ENCODE peak calls at places on chromosomes 2 and 18, in four cellular contexts. J is HEK293T, O is EH, G is HT-29. S is an unnamed sample.

GRCh38 chr18:61581578-61582204 is 248.5 kb downstream of the CDH20 start:
- DNase-seq in O (peak; percentile 62), J (peak; percentile 80), G (peak; percentile 45), S (peak; percentile 52)

GRCh38 chr2:100064592-100065006 is 77.8 kb downstream of the AFF3 start:
- DNase-seq in O (no peak), G (no peak), J (no peak), S (no peak)

GRCh38 chr2:206556357-206556949 is 85.8 kb upstream of the FAM237A start:
- DNase-seq in G (peak; percentile 60), O (peak; percentile 31), J (peak; percentile 36), S (peak; percentile 34)

GRCh38 chr2:133324150-133324561 is 244.1 kb downstream of the NCKAP5 start:
- DNase-seq in J (no peak), G (no peak), O (peak; percentile 98), S (no peak)

GRCh38 chr2:11945139-11946126 is 199.0 kb downstream of the LPIN1 start:
- DNase-seq in J (no peak), G (no peak), O (no peak), S (no peak)

GRCh38 chr2:120205901-120206581 is 17.2 kb downstream of the TMEM185B start:
- DNase-seq in J (peak; percentile 68), G (no peak), O (peak; percentile 23), S (no peak)

GRCh38 chr2:41580806-41581205 is 467.0 kb upstream of the PKDCC start:
- DNase-seq in O (no peak), G (no peak), J (no peak), S (no peak)

GRCh38 chr2:120768112-120769048 is 32.7 kb downstream of the GLI2 start:
- DNase-seq in O (no peak), J (no peak), G (no peak), S (no peak)

GRCh38 chr2:1685957-1686783 is 58.1 kb downstream of the PXDN start:
- DNase-seq in O (peak; percentile 88), J (no peak), G (no peak), S (no peak)

GRCh38 chr2:11040992-11041391 is 114.3 kb upstream of the SLC66A3 start:
- DNase-seq in J (no peak), O (no peak), G (no peak), S (no peak)

GRCh38 chr18:48795696-48796095 is 155.1 kb downstream of the SMAD7 start:
- DNase-seq in G (no peak), J (no peak), O (no peak), S (no peak)

GRCh38 chr18:24014062-24014985 is at the start of gene TTC39C:
- DNase-seq in J (peak; percentile 69), G (peak; percentile 53), O (peak; percentile 86), S (peak; percentile 54)

GRCh38 chr18:33584845-33585775 is 7.1 kb downstream of the ASXL3 start:
- DNase-seq in G (no peak), J (no peak), O (no peak), S (no peak)

GRCh38 chr2:40321822-40322221 is 130.1 kb downstream of the SLC8A1 start:
- DNase-seq in O (peak; percentile 48), G (no peak), J (no peak), S (no peak)

GRCh38 chr2:7508220-7508943 is 591.2 kb downstream of the RNF144A start:
- DNase-seq in O (no peak), G (no peak), J (no peak), S (no peak)

GRCh38 chr18:37282386-37283037 is 283.1 kb downstream of the CELF4 start:
- DNase-seq in J (peak; percentile 60), G (peak; percentile 9), O (no peak), S (no peak)

GRCh38 chr2:209771474-209772292 is at the start of gene UNC80:
- DNase-seq in G (no peak), O (peak; percentile 55), J (peak; percentile 80), S (no peak)

GRCh38 chr2:128439231-128440086 is 120.8 kb upstream of the HS6ST1 start:
- DNase-seq in O (no peak), J (no peak), G (no peak), S (no peak)

GRCh38 chr18:79047556-79048244 is 21.5 kb upstream of the ATP9B start:
- DNase-seq in O (no peak), J (no peak), G (no peak), S (peak; percentile 16)

GRCh38 chr2:241519669-241520068 is 11.3 kb upstream of the STK25 start:
- DNase-seq in O (no peak), G (no peak), J (no peak), S (no peak)

GRCh38 chr2:224584111-224584764 is 925 bp downstream of the CUL3 start:
- DNase-seq in G (peak; percentile 42), J (peak; percentile 26), O (peak; percentile 61), S (peak; percentile 7)

GRCh38 chr2:150538582-150539236 is 51.2 kb upstream of the RND3 start:
- DNase-seq in G (no peak), O (peak; percentile 87), J (no peak), S (no peak)

GRCh38 chr2:32289165-32290054 is 11.7 kb downstream of the YIPF4 start:
- DNase-seq in J (no peak), O (peak; percentile 75), G (peak; percentile 46), S (peak; percentile 56)

GRCh38 chr2:135227386-135227785 is 175.3 kb downstream of the RAB3GAP1 start:
- DNase-seq in J (no peak), O (peak; percentile 67), G (no peak), S (no peak)

GRCh38 chr2:132884692-132885091 is 214.7 kb upstream of the LYPD1 start:
- DNase-seq in J (peak; percentile 7), O (no peak), G (no peak), S (no peak)

GRCh38 chr2:42569116-42569711 is 782 bp downstream of the MTA3 start:
- DNase-seq in G (peak; percentile 57), J (peak; percentile 22), O (peak; percentile 55), S (no peak)

S was measured in LoVo.